ENCODE peak calls at places on chromosomes 11 and 22, in four cellular contexts. H is RCC 7860; X is prostate gland; T is activated naive CD8-positive, alpha-beta T cell treated with anti-CD3 and anti-CD28 coated beads, Interleukin-2, amount 50 U/mL, for 24 hours. U is an unnamed sample.

GRCh38 chr11:89498845-89499448 is 7.8 kb upstream of the NOX4 start:
- DNase-seq in H (no peak), X (no peak), T (no peak), U (no peak)

GRCh38 chr22:49206281-49206680 is 621.4 kb downstream of the BRD1 start:
- DNase-seq in H (no peak), X (no peak), T (no peak), U (no peak)

GRCh38 chr11:8711895-8712442 is 29.4 kb downstream of the RPL27A start:
- DNase-seq in H (no peak), X (no peak), T (no peak), U (no peak)

GRCh38 chr11:73295996-73296318 is 12.1 kb upstream of the ARHGEF17 start:
- DNase-seq in H (no peak), X (no peak), T (no peak), U (no peak)

GRCh38 chr11:71250512-71251158 is 1.7 kb downstream of the SHANK2 start:
- DNase-seq in H (no peak), X (no peak), T (no peak), U (no peak)

GRCh38 chr11:17538054-17538453 is 6.2 kb downstream of the USH1C start:
- DNase-seq in H (no peak), X (no peak), T (no peak), U (no peak)

GRCh38 chr11:59857444-59858434 is 8.5 kb downstream of the TCN1 start:
- DNase-seq in H (peak; percentile 39), X (no peak), T (no peak), U (peak; percentile 29)

GRCh38 chr11:70934999-70935768 is 317.2 kb downstream of the SHANK2 start:
- DNase-seq in H (peak; percentile 6), X (no peak), T (no peak), U (no peak)

GRCh38 chr22:38964989-38965388 is 7.6 kb downstream of the APOBEC3A start:
- DNase-seq in H (no peak), X (no peak), T (no peak), U (no peak)

GRCh38 chr11:11010624-11011127 is 152.8 kb upstream of the ZBED5 start:
- DNase-seq in H (no peak), X (peak; percentile 25), T (no peak), U (no peak)

GRCh38 chr11:72792437-72793021 is 1.3 kb downstream of the STARD10 start:
- DNase-seq in H (no peak), X (no peak), T (no peak), U (no peak)

GRCh38 chr22:40819741-40820140 is 595 bp upstream of the SLC25A17 start:
- DNase-seq in H (no peak), X (no peak), T (no peak), U (no peak)

GRCh38 chr11:16818284-16818683 is 79.8 kb downstream of the C11orf58 start:
- DNase-seq in H (no peak), X (no peak), T (no peak), U (no peak)

GRCh38 chr11:36002196-36002595 is 58.3 kb downstream of the LDLRAD3 start:
- DNase-seq in H (no peak), X (no peak), T (no peak), U (no peak)

GRCh38 chr22:45317551-45318167 is 7.9 kb downstream of the FAM118A start:
- DNase-seq in H (no peak), X (peak; percentile 87), T (no peak), U (no peak)

GRCh38 chr22:45742866-45743450 is 71.3 kb downstream of the ATXN10 start:
- DNase-seq in H (no peak), X (peak; percentile 59), T (no peak), U (no peak)

GRCh38 chr11:64035581-64035980 is at the start of gene FLRT1:
- DNase-seq in H (no peak), X (no peak), T (no peak), U (no peak)

GRCh38 chr11:76823481-76824028 is 37.2 kb upstream of the ACER3 start:
- DNase-seq in H (peak; percentile 70), X (no peak), T (no peak), U (peak; percentile 98)

GRCh38 chr11:3132831-3133455 is 32.2 kb downstream of the OSBPL5 start:
- DNase-seq in H (no peak), X (no peak), T (no peak), U (no peak)

GRCh38 chr11:123624974-123625373 is 29.4 kb downstream of the SCN3B start:
- DNase-seq in H (no peak), X (no peak), T (no peak), U (no peak)

GRCh38 chr11:198236-198806 is 5.4 kb downstream of the SCGB1C1 start:
- DNase-seq in H (no peak), X (no peak), T (no peak), U (no peak)

GRCh38 chr22:48052621-48052890 is 1290.1 kb downstream of the TBC1D22A start:
- DNase-seq in H (no peak), X (no peak), T (no peak), U (no peak)

GRCh38 chr11:110524227-110524626 is 94.5 kb downstream of the FDX1 start:
- DNase-seq in H (no peak), X (no peak), T (no peak), U (no peak)

GRCh38 chr11:60754887-60755286 is 1.8 kb upstream of the MS4A15 start:
- DNase-seq in H (no peak), X (no peak), T (no peak), U (no peak)

GRCh38 chr11:20671856-20672546 is 2.6 kb downstream of the NELL1 start:
- DNase-seq in H (no peak), X (no peak), T (no peak), U (no peak)

GRCh38 chr11:126703661-126704060 is 296.9 kb downstream of the KIRREL3 start:
- DNase-seq in H (no peak), X (no peak), T (no peak), U (no peak)

GRCh38 chr11:78714539-78714938 is 139.9 kb upstream of the NARS2 start:
- DNase-seq in H (no peak), X (no peak), T (no peak), U (no peak)

GRCh38 chr22:43136255-43136654 is 6.9 kb downstream of the MCAT start:
- DNase-seq in H (no peak), X (no peak), T (peak; percentile 53), U (no peak)

GRCh38 chr22:25495286-25495685 is 69.2 kb upstream of the GRK3 start:
- DNase-seq in H (no peak), X (no peak), T (no peak), U (no peak)

GRCh38 chr22:37328017-37328416 is 45.7 kb downstream of the CYTH4 start:
- DNase-seq in H (peak; percentile 92), X (no peak), T (no peak), U (no peak)

GRCh38 chr22:23804781-23805291 is 18.1 kb downstream of the SMARCB1 start:
- DNase-seq in H (no peak), X (no peak), T (no peak), U (no peak)

GRCh38 chr22:44712962-44713361 is 11.0 kb downstream of the PRR5 start:
- DNase-seq in H (no peak), X (no peak), T (no peak), U (no peak)

GRCh38 chr11:6962673-6963072 is 36.4 kb downstream of the ZNF215 start:
- DNase-seq in H (no peak), X (no peak), T (no peak), U (no peak)

GRCh38 chr11:76576166-76576565 is 94.4 kb downstream of the LRRC32 start:
- DNase-seq in H (peak; percentile 4), X (no peak), T (no peak), U (no peak)

GRCh38 chr11:29129850-29130249 is 887.0 kb downstream of the KCNA4 start:
- DNase-seq in H (no peak), X (no peak), T (no peak), U (no peak)

U was measured in glomerular endothelial cell.